ENCODE peak calls at places on chromosomes 7 and 10, in seven cellular contexts. V, H, W, U, E, G and Z are unnamed samples.

GRCh38 chr10:18976681-18977251 is 71.8 kb upstream of the MALRD1 start:
- DNase-seq in H (no peak), E (no peak), W (no peak), G (no peak), U (no peak), V (no peak), Z (no peak)

GRCh38 chr7:1943933-1944618 is 274.0 kb downstream of the ELFN1 start:
- DNase-seq in E (no peak), W (no peak), U (no peak), V (peak; percentile 18), H (no peak), G (no peak), Z (no peak)

GRCh38 chr7:118352854-118353453 is 128.4 kb downstream of the ANKRD7 start:
- DNase-seq in U (peak; percentile 24), G (peak; percentile 16), W (peak; percentile 8), H (no peak), V (peak; percentile 42), E (no peak), Z (peak; percentile 52)

GRCh38 chr10:46218921-46219320 is 67.9 kb upstream of the ANTXRL start:
- DNase-seq in V (peak; percentile 72), H (no peak), G (peak; percentile 83), W (no peak), U (no peak), E (no peak), Z (no peak)

GRCh38 chr7:70696139-70696782 is 435.7 kb upstream of the GALNT17 start:
- DNase-seq in V (no peak), G (peak; percentile 44), E (no peak), U (peak; percentile 30), W (peak; percentile 24), H (peak; percentile 52), Z (no peak)

GRCh38 chr10:110843031-110843430 is 28.7 kb upstream of the PDCD4 start:
- DNase-seq in V (no peak), G (no peak), W (no peak), U (no peak), H (no peak), E (no peak), Z (no peak)

GRCh38 chr10:71748671-71749191 is 24.6 kb downstream of the VSIR start:
- DNase-seq in U (no peak), V (peak; percentile 55), W (no peak), E (peak; percentile 50), G (peak; percentile 55), H (no peak), Z (no peak)

GRCh38 chr10:76015245-76015644 is 583.8 kb downstream of the LRMDA start:
- DNase-seq in G (no peak), W (no peak), V (no peak), U (no peak), E (no peak), H (no peak), Z (no peak)

GRCh38 chr7:50542132-50542531 is 23.1 kb downstream of the DDC start:
- DNase-seq in E (no peak), U (no peak), G (peak; percentile 49), W (no peak), V (no peak), H (no peak), Z (no peak)

GRCh38 chr10:4073912-4074311 is 288.9 kb upstream of the KLF6 start:
- DNase-seq in W (no peak), G (peak; percentile 10), V (no peak), E (peak; percentile 64), H (peak; percentile 62), U (no peak), Z (no peak)

DNA sequence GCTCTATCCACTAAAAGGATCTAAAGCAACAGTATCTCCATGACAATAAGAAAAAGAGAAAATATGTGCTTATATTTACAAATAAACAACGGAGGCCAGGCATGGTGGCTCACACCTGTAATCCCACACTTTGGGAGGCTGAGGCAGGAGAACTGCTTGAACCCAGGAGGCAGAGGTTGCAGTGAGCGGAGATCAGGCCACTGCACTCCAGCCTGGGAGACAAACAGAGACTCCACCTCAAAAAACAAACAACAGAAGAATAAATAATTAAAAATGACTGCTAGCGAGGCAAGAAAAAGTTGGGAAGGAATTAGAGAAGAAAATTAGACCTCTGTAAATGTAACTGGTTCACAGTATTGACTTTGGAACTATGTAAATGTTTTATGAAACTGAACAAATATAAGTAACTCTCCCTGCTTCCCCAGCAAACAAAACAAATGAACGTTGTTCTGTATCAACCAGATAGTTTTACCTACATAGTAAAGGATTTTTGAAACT is 17.1 kb downstream of the TRIM24 start:
- DNase-seq in W (no peak), E (no peak), V (no peak), H (no peak), U (no peak), G (no peak), Z (no peak)
- H3K4me2 ChIP-seq in W (no peak overlapping the region), E (no peak overlapping the region), V (no peak overlapping the region), H (no peak overlapping the region), U (no peak overlapping the region), G (no peak overlapping the region), Z (no peak overlapping the region)

GRCh38 chr7:41698114-41698513 is 4.8 kb downstream of the INHBA start:
- DNase-seq in G (no peak), W (no peak), E (peak; percentile 72), V (no peak), H (peak; percentile 50), U (no peak), Z (no peak)
- H3K4me2 ChIP-seq in G (peak overlapping the region; percentile 94), W (no peak overlapping the region), E (peak overlapping the region; percentile 85), V (no peak overlapping the region), H (peak overlapping the region; percentile 98), U (no peak overlapping the region), Z (no peak overlapping the region)

DNA sequence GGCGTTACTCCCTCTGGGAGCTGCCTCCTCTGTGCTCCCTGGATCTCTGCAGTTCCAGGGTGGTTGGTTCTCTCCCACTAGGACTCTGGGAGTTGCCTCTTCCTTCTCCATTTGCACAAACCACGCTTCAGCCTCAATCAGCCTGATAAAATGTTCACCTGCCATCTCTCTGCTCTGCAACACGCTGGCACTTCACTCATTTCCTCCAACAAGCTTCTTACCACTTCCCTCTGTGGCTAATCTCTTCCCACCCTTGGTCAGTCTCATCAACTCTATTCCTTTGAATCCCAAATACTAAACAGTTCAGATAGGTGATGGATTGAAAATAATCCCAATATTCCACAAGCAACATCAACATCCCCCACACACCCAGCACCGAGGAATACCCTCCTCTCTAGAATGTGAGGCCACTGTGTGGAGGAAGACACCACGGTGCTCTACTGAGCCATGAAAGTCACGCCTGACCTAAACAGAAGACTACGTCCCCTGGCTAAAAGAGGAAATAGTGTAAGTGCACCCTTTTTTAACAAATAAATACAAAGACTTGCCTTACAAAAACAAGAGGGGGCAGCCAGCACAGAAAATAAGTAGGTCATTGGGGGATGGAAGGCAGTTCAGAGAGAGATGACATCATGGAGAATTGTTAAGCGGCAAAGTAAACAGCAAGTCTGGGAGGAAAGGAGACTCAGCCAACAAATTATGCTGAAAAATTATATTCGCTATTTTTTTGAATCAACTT is 1.9 kb upstream of the FAM170B start:
- DNase-seq in U (no peak), G (no peak), V (no peak), E (peak; percentile 13), W (no peak), H (peak; percentile 68), Z (no peak)
- H3K4me2 ChIP-seq in U (no peak overlapping the region), G (no peak overlapping the region), V (no peak overlapping the region), E (no peak overlapping the region), W (no peak overlapping the region), H (peak overlapping the region; percentile 38), Z (no peak overlapping the region)

DNA sequence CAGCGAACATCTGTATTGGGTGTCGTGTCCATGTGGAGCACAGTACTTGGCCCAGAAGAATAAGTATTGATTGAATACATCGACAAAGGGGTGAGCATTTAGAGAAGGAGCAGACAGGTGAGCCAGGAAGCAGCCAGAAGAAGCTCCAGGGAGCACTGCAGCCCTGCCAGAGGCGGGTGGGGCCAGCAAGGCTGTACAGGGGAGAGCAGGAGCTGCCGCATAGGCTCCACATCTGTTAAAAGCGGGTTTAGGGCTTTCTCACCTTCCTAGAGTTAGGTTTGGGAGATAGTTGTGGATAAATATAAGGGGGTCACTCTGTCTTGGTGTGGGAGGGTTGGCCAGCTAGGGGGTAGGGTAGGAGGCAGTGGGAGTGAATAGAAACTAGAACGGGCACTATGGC is 1.3 kb upstream of the CPA1 start:
- DNase-seq in W (no peak), E (no peak), G (no peak), H (no peak), U (no peak), V (no peak), Z (no peak)
- H3K4me2 ChIP-seq in W (no peak overlapping the region), E (no peak overlapping the region), G (no peak overlapping the region), H (no peak overlapping the region), U (no peak overlapping the region), V (no peak overlapping the region), Z (no peak overlapping the region)

GRCh38 chr7:116709336-116709735 is 37.3 kb downstream of the MET start:
- DNase-seq in G (no peak), V (no peak), H (no peak), E (no peak), W (no peak), U (no peak), Z (no peak)
- H3K4me2 ChIP-seq in G (no peak overlapping the region), V (no peak overlapping the region), H (no peak overlapping the region), E (no peak overlapping the region), W (no peak overlapping the region), U (no peak overlapping the region), Z (peak overlapping the region; percentile 10)

GRCh38 chr7:94909023-94909466 is 1.7 kb downstream of the PPP1R9A start:
- DNase-seq in E (no peak), U (no peak), V (no peak), G (peak; percentile 9), W (peak; percentile 18), H (no peak), Z (no peak)
- H3K4me2 ChIP-seq in E (peak overlapping the region; percentile 3), U (peak overlapping the region; percentile 98), V (no peak overlapping the region), G (peak overlapping the region; percentile 80), W (peak overlapping the region; percentile 56), H (no peak overlapping the region), Z (peak overlapping the region; percentile 89)

DNA sequence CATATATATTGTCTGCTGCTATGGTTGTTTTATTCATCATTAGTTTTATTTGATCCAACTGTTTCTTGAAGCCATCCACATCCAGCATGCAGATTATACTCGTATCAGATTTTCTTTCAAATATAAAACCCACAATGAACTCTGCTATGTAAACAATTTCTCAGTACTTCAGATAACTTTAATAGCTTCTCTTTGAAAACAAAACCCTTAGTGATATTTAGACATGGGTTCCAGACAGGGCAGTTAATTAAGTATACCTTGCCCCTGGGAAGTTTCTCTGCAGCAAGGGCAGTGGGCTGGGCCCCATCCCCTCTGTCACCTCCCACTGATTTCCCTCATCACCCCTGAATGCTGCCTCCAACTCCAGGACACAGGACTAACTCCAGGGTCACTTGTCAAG is 104.3 kb downstream of the GFRA1 start:
- DNase-seq in W (no peak), U (no peak), H (no peak), V (no peak), G (no peak), E (no peak), Z (no peak)
- H3K4me2 ChIP-seq in W (no peak overlapping the region), U (no peak overlapping the region), H (no peak overlapping the region), V (no peak overlapping the region), G (no peak overlapping the region), E (no peak overlapping the region), Z (no peak overlapping the region)